ENCODE peak calls at places on chromosomes 6 and 20, in nine cellular contexts. One of them, this sample, is unnamed.

GRCh38 chr6:42418739-42419138 is 33.0 kb downstream of the TRERF1 start:
- DNase-seq in upper lobe of right lung: no peak
- DNase-seq in psoas muscle: no peak
- DNase-seq in BE2C: no peak
- DNase-seq in adrenal gland: no peak
- DNase-seq in naive thymus-derived CD4-positive, alpha-beta T cell: no peak
- DNase-seq in tibial artery: no peak
- DNase-seq in prostate gland: no peak
- DNase-seq in tibial nerve: no peak
- DNase-seq in this sample: no peak

GRCh38 chr6:79778794-79779193 is 147.7 kb downstream of the SH3BGRL2 start:
- DNase-seq in tibial artery: no peak
- DNase-seq in naive thymus-derived CD4-positive, alpha-beta T cell: no peak
- DNase-seq in prostate gland: no peak
- DNase-seq in adrenal gland: no peak
- DNase-seq in psoas muscle: no peak
- DNase-seq in BE2C: no peak
- DNase-seq in upper lobe of right lung: no peak
- DNase-seq in tibial nerve: no peak
- DNase-seq in this sample: no peak

GRCh38 chr6:53603381-53604121 is 58.6 kb upstream of the GCLC start:
- DNase-seq in psoas muscle: no peak
- DNase-seq in naive thymus-derived CD4-positive, alpha-beta T cell: no peak
- DNase-seq in BE2C: no peak
- DNase-seq in tibial artery: no peak
- DNase-seq in upper lobe of right lung: no peak
- DNase-seq in prostate gland: peak; percentile 70
- DNase-seq in adrenal gland: peak; percentile 55
- DNase-seq in tibial nerve: no peak
- DNase-seq in this sample: no peak

GRCh38 chr6:41650120-41650519 is 11.9 kb downstream of the MDFI start:
- DNase-seq in psoas muscle: no peak
- DNase-seq in naive thymus-derived CD4-positive, alpha-beta T cell: no peak
- DNase-seq in BE2C: no peak
- DNase-seq in prostate gland: no peak
- DNase-seq in tibial nerve: no peak
- DNase-seq in tibial artery: no peak
- DNase-seq in upper lobe of right lung: peak; percentile 36
- DNase-seq in adrenal gland: no peak
- DNase-seq in this sample: no peak

GRCh38 chr6:1597924-1598323 is 11.8 kb upstream of the FOXC1 start:
- DNase-seq in psoas muscle: no peak
- DNase-seq in adrenal gland: no peak
- DNase-seq in BE2C: no peak
- DNase-seq in tibial nerve: no peak
- DNase-seq in tibial artery: no peak
- DNase-seq in naive thymus-derived CD4-positive, alpha-beta T cell: no peak
- DNase-seq in prostate gland: no peak
- DNase-seq in upper lobe of right lung: no peak
- DNase-seq in this sample: no peak

GRCh38 chr6:96761794-96762193 is 75.5 kb downstream of the GPR63 start:
- DNase-seq in tibial artery: no peak
- DNase-seq in upper lobe of right lung: no peak
- DNase-seq in BE2C: no peak
- DNase-seq in naive thymus-derived CD4-positive, alpha-beta T cell: no peak
- DNase-seq in psoas muscle: no peak
- DNase-seq in prostate gland: no peak
- DNase-seq in tibial nerve: no peak
- DNase-seq in adrenal gland: no peak
- DNase-seq in this sample: no peak

GRCh38 chr6:116556065-116556464 is 2.5 kb downstream of the CALHM4 start:
- DNase-seq in psoas muscle: no peak
- DNase-seq in adrenal gland: no peak
- DNase-seq in tibial artery: no peak
- DNase-seq in tibial nerve: no peak
- DNase-seq in naive thymus-derived CD4-positive, alpha-beta T cell: no peak
- DNase-seq in BE2C: no peak
- DNase-seq in prostate gland: no peak
- DNase-seq in upper lobe of right lung: no peak
- DNase-seq in this sample: no peak

GRCh38 chr20:7859371-7859802 is 80.9 kb downstream of the HAO1 start:
- DNase-seq in naive thymus-derived CD4-positive, alpha-beta T cell: no peak
- DNase-seq in adrenal gland: peak; percentile 30
- DNase-seq in tibial nerve: no peak
- DNase-seq in upper lobe of right lung: no peak
- DNase-seq in psoas muscle: no peak
- DNase-seq in tibial artery: no peak
- DNase-seq in prostate gland: no peak
- DNase-seq in BE2C: peak; percentile 16
- DNase-seq in this sample: no peak

GRCh38 chr6:90183587-90184333 is 112.9 kb downstream of the BACH2 start:
- DNase-seq in BE2C: no peak
- DNase-seq in naive thymus-derived CD4-positive, alpha-beta T cell: no peak
- DNase-seq in prostate gland: no peak
- DNase-seq in adrenal gland: no peak
- DNase-seq in tibial artery: no peak
- DNase-seq in psoas muscle: no peak
- DNase-seq in tibial nerve: no peak
- DNase-seq in upper lobe of right lung: no peak
- DNase-seq in this sample: no peak

GRCh38 chr6:118710616-118711015 is 59.2 kb upstream of the CEP85L start:
- DNase-seq in upper lobe of right lung: no peak
- DNase-seq in psoas muscle: no peak
- DNase-seq in adrenal gland: no peak
- DNase-seq in BE2C: no peak
- DNase-seq in naive thymus-derived CD4-positive, alpha-beta T cell: no peak
- DNase-seq in prostate gland: no peak
- DNase-seq in tibial artery: no peak
- DNase-seq in tibial nerve: no peak
- DNase-seq in this sample: no peak

GRCh38 chr20:37253087-37253486 is 8.5 kb downstream of the GHRH start:
- DNase-seq in adrenal gland: no peak
- DNase-seq in psoas muscle: no peak
- DNase-seq in tibial artery: no peak
- DNase-seq in upper lobe of right lung: no peak
- DNase-seq in prostate gland: no peak
- DNase-seq in naive thymus-derived CD4-positive, alpha-beta T cell: no peak
- DNase-seq in BE2C: no peak
- DNase-seq in tibial nerve: no peak
- DNase-seq in this sample: no peak

GRCh38 chr6:55490871-55491270 is 88.1 kb downstream of the HMGCLL1 start:
- DNase-seq in prostate gland: no peak
- DNase-seq in adrenal gland: no peak
- DNase-seq in tibial artery: no peak
- DNase-seq in tibial nerve: no peak
- DNase-seq in naive thymus-derived CD4-positive, alpha-beta T cell: no peak
- DNase-seq in upper lobe of right lung: no peak
- DNase-seq in BE2C: no peak
- DNase-seq in psoas muscle: no peak
- DNase-seq in this sample: no peak

GRCh38 chr20:40982415-40983145 is 46.0 kb upstream of the TOP1 start:
- DNase-seq in tibial artery: no peak
- DNase-seq in psoas muscle: no peak
- DNase-seq in BE2C: no peak
- DNase-seq in adrenal gland: no peak
- DNase-seq in naive thymus-derived CD4-positive, alpha-beta T cell: no peak
- DNase-seq in tibial nerve: no peak
- DNase-seq in prostate gland: no peak
- DNase-seq in upper lobe of right lung: no peak
- DNase-seq in this sample: no peak

GRCh38 chr20:14337400-14338171 is at the start of gene FLRT3:
- DNase-seq in tibial artery: peak; percentile 37
- DNase-seq in BE2C: peak; percentile 88
- DNase-seq in adrenal gland: peak; percentile 74
- DNase-seq in psoas muscle: peak; percentile 70
- DNase-seq in upper lobe of right lung: peak; percentile 72
- DNase-seq in tibial nerve: peak; percentile 55
- DNase-seq in prostate gland: peak; percentile 92
- DNase-seq in naive thymus-derived CD4-positive, alpha-beta T cell: no peak
- DNase-seq in this sample: no peak

GRCh38 chr6:170035896-170036295 is 255.0 kb downstream of the DLL1 start:
- DNase-seq in tibial nerve: no peak
- DNase-seq in naive thymus-derived CD4-positive, alpha-beta T cell: no peak
- DNase-seq in upper lobe of right lung: peak; percentile 52
- DNase-seq in prostate gland: no peak
- DNase-seq in tibial artery: no peak
- DNase-seq in psoas muscle: no peak
- DNase-seq in BE2C: no peak
- DNase-seq in adrenal gland: no peak
- DNase-seq in this sample: no peak

GRCh38 chr20:62705626-62706025 is 3.0 kb upstream of the NTSR1 start:
- DNase-seq in psoas muscle: no peak
- DNase-seq in upper lobe of right lung: no peak
- DNase-seq in tibial nerve: no peak
- DNase-seq in tibial artery: no peak
- DNase-seq in BE2C: no peak
- DNase-seq in adrenal gland: no peak
- DNase-seq in prostate gland: no peak
- DNase-seq in naive thymus-derived CD4-positive, alpha-beta T cell: no peak
- DNase-seq in this sample: no peak
- H3K27me3 ChIP-seq in psoas muscle: peaks cover 85% of the 10 kb centered on the region
- H3K27me3 ChIP-seq in upper lobe of right lung: peaks cover 42% of the 10 kb centered on the region
- H3K27me3 ChIP-seq in tibial nerve: peaks cover 40% of the 10 kb centered on the region
- H3K27me3 ChIP-seq in tibial artery: peaks cover 66% of the 10 kb centered on the region
- H3K27me3 ChIP-seq in BE2C: peaks cover 31% of the 10 kb centered on the region
- H3K27me3 ChIP-seq in adrenal gland: peaks cover 36% of the 10 kb centered on the region
- H3K27me3 ChIP-seq in prostate gland: peaks cover 31% of the 10 kb centered on the region
- H3K27me3 ChIP-seq in naive thymus-derived CD4-positive, alpha-beta T cell: peaks cover 5% of the 10 kb centered on the region
- H3K27me3 ChIP-seq in this sample: peaks cover 24% of the 10 kb centered on the region

GRCh38 chr20:63752411-63753101 is 13.0 kb downstream of the SLC2A4RG start:
- DNase-seq in psoas muscle: peak; percentile 46
- DNase-seq in adrenal gland: no peak
- DNase-seq in prostate gland: no peak
- DNase-seq in BE2C: no peak
- DNase-seq in naive thymus-derived CD4-positive, alpha-beta T cell: no peak
- DNase-seq in upper lobe of right lung: no peak
- DNase-seq in tibial artery: no peak
- DNase-seq in tibial nerve: no peak
- DNase-seq in this sample: no peak

GRCh38 chr20:63751471-63752271 is 12.1 kb downstream of the SLC2A4RG start:
- DNase-seq in adrenal gland: no peak
- DNase-seq in tibial artery: no peak
- DNase-seq in BE2C: no peak
- DNase-seq in upper lobe of right lung: no peak
- DNase-seq in prostate gland: no peak
- DNase-seq in naive thymus-derived CD4-positive, alpha-beta T cell: peak; percentile 15
- DNase-seq in tibial nerve: no peak
- DNase-seq in psoas muscle: peak; percentile 40
- DNase-seq in this sample: no peak

GRCh38 chr20:63748356-63749270 is 9.0 kb downstream of the SLC2A4RG start:
- DNase-seq in naive thymus-derived CD4-positive, alpha-beta T cell: no peak
- DNase-seq in psoas muscle: peak; percentile 54
- DNase-seq in BE2C: no peak
- DNase-seq in tibial artery: no peak
- DNase-seq in adrenal gland: no peak
- DNase-seq in prostate gland: no peak
- DNase-seq in tibial nerve: no peak
- DNase-seq in upper lobe of right lung: no peak
- DNase-seq in this sample: no peak

GRCh38 chr20:63749597-63750508 is 10.3 kb downstream of the SLC2A4RG start:
- DNase-seq in BE2C: no peak
- DNase-seq in psoas muscle: peak; percentile 57
- DNase-seq in adrenal gland: no peak
- DNase-seq in upper lobe of right lung: no peak
- DNase-seq in naive thymus-derived CD4-positive, alpha-beta T cell: no peak
- DNase-seq in prostate gland: no peak
- DNase-seq in tibial artery: no peak
- DNase-seq in tibial nerve: no peak
- DNase-seq in this sample: no peak

GRCh38 chr20:63750807-63751470 is 11.4 kb downstream of the SLC2A4RG start:
- DNase-seq in prostate gland: no peak
- DNase-seq in tibial nerve: no peak
- DNase-seq in tibial artery: no peak
- DNase-seq in upper lobe of right lung: no peak
- DNase-seq in adrenal gland: no peak
- DNase-seq in psoas muscle: no peak
- DNase-seq in naive thymus-derived CD4-positive, alpha-beta T cell: peak; percentile 72
- DNase-seq in BE2C: no peak
- DNase-seq in this sample: peak; percentile 24
- H3K4me1 ChIP-seq in prostate gland: no peaks in the 10 kb centered on the region
- H3K4me1 ChIP-seq in tibial nerve: no peaks in the 10 kb centered on the region
- H3K4me1 ChIP-seq in tibial artery: no peaks in the 10 kb centered on the region
- H3K4me1 ChIP-seq in upper lobe of right lung: no peaks in the 10 kb centered on the region
- H3K4me1 ChIP-seq in adrenal gland: no peaks in the 10 kb centered on the region
- H3K4me1 ChIP-seq in psoas muscle: no peaks in the 10 kb centered on the region
- H3K4me1 ChIP-seq in naive thymus-derived CD4-positive, alpha-beta T cell: peaks cover 13% of the 10 kb centered on the region
- H3K4me1 ChIP-seq in BE2C: peaks cover 7% of the 10 kb centered on the region
- H3K4me1 ChIP-seq in this sample: peaks cover 24% of the 10 kb centered on the region

DNA sequence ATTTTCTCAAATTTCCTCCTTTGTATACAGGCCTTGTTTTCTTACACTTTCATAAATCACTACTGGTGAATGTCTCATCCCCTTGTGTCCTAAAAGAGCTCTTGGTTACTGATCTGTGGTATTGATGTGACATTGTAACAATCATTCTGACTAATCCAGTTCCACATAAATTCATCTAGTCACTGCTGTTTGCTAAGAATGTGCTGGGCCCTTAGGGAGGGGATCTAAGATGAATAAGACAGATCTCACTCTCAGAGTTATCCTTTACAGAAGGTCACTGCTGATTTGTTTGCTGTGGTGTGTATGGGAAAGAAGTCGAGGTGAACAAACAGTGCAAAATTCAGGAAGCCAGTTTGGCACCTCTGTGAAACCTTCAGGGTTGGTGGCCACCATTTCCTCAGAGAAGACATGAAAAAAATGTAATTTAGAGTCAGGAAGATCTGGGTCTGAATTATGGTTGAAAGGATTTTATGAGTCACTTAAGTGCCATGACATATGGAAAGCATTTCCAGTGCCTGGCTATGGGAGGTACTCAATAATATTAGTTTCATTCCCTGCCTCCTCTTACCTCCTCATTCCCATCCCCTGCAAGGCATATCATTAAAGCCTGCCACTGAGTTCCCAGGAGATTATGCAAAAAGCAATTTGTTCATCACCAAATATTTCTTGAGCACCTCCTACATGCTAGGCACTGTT is 121.8 kb downstream of the COL9A1 start:
- DNase-seq in adrenal gland: no peak
- DNase-seq in tibial nerve: no peak
- DNase-seq in naive thymus-derived CD4-positive, alpha-beta T cell: no peak
- DNase-seq in upper lobe of right lung: no peak
- DNase-seq in psoas muscle: no peak
- DNase-seq in prostate gland: no peak
- DNase-seq in BE2C: no peak
- DNase-seq in tibial artery: no peak
- DNase-seq in this sample: no peak
- H3K27me3 ChIP-seq in adrenal gland: no peaks in the 10 kb centered on the region
- H3K27me3 ChIP-seq in tibial nerve: no peaks in the 10 kb centered on the region
- H3K27me3 ChIP-seq in naive thymus-derived CD4-positive, alpha-beta T cell: no peaks in the 10 kb centered on the region
- H3K27me3 ChIP-seq in upper lobe of right lung: no peaks in the 10 kb centered on the region
- H3K27me3 ChIP-seq in psoas muscle: no peaks in the 10 kb centered on the region
- H3K27me3 ChIP-seq in prostate gland: no peaks in the 10 kb centered on the region
- H3K27me3 ChIP-seq in BE2C: no peaks in the 10 kb centered on the region
- H3K27me3 ChIP-seq in tibial artery: no peaks in the 10 kb centered on the region
- H3K27me3 ChIP-seq in this sample: no peaks in the 10 kb centered on the region

DNA sequence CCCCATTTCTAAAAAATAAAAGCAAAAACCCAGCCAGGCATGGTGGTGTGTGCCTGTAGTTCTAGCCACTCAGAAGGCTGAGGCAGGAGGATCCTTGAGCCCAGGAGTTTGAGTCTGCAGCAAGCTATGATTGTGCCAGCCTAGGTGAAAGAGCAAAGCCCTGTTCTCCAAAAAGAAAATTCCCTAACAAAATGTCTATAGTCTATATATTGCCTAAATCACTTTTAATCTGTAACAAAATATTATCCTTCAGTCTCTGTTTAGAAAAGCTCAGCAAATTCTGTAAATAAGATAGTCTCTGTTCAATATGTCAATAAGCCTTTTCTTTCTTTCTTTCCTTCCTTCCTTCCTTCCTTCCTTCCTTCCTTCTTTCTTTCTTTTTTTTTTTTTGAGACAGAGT is 75.8 kb upstream of the ZFP64 start:
- DNase-seq in upper lobe of right lung: no peak
- DNase-seq in tibial artery: no peak
- DNase-seq in tibial nerve: no peak
- DNase-seq in psoas muscle: no peak
- DNase-seq in naive thymus-derived CD4-positive, alpha-beta T cell: no peak
- DNase-seq in prostate gland: no peak
- DNase-seq in BE2C: no peak
- DNase-seq in adrenal gland: no peak
- DNase-seq in this sample: no peak
- H3K4me1 ChIP-seq in upper lobe of right lung: no peaks in the 10 kb centered on the region
- H3K4me1 ChIP-seq in tibial artery: no peaks in the 10 kb centered on the region
- H3K4me1 ChIP-seq in tibial nerve: no peaks in the 10 kb centered on the region
- H3K4me1 ChIP-seq in psoas muscle: no peaks in the 10 kb centered on the region
- H3K4me1 ChIP-seq in naive thymus-derived CD4-positive, alpha-beta T cell: no peaks in the 10 kb centered on the region
- H3K4me1 ChIP-seq in prostate gland: no peaks in the 10 kb centered on the region
- H3K4me1 ChIP-seq in BE2C: peaks cover 11% of the 10 kb centered on the region
- H3K4me1 ChIP-seq in adrenal gland: no peaks in the 10 kb centered on the region
- H3K4me1 ChIP-seq in this sample: no peaks in the 10 kb centered on the region

This sample was measured in effector memory CD4-positive, alpha-beta T cell.